ENCODE peak calls at places on chromosomes 2 and 18, in seven cellular contexts. N is GM23248, K is activated T-helper 1 cell treated with Interleukin-2 at 50 U/mL for 16 hours, U is heart left ventricle, E is hypothalamus, H is T-helper 9 cell, B is NCI-H2029 treated with DMSO at 0.1 percent for 48 hours. P is an unnamed sample.

GRCh38 chr2:69975853-69976462 is 14.5 kb upstream of the ASPRV1 start:
- DNase-seq in H (no peak), K (no peak), N (no peak), E (no peak), B (no peak), U (peak), P (no peak)

GRCh38 chr2:44789971-44790721 is 151.4 kb upstream of the SIX3 start:
- DNase-seq in H (no peak), N (no peak), K (no peak), E (no peak), B (no peak), U (no peak), P (no peak)

GRCh38 chr2:46487667-46488333 is 8.4 kb downstream of the TMEM247 start:
- DNase-seq in U (peak), B (no peak), N (peak), K (no peak), H (no peak), E (no peak), P (no peak)

GRCh38 chr18:72460210-72460680 is 83.9 kb downstream of the CBLN2 start:
- DNase-seq in E (no peak), K (no peak), N (no peak), U (no peak), H (no peak), B (no peak), P (no peak)

GRCh38 chr18:59305295-59305694 is 13.2 kb downstream of the CPLX4 start:
- DNase-seq in U (no peak), N (no peak), H (no peak), K (no peak), B (no peak), E (no peak), P (no peak)

GRCh38 chr2:229610359-229610758 is 104.0 kb downstream of the DNER start:
- DNase-seq in U (no peak), K (no peak), B (no peak), H (no peak), E (peak), N (no peak), P (no peak)

GRCh38 chr2:23912054-23912453 is 14.9 kb downstream of the ATAD2B start:
- DNase-seq in K (no peak), N (peak), H (no peak), U (no peak), B (no peak), E (no peak), P (no peak)

GRCh38 chr2:112150447-112150846 is 12.3 kb downstream of the FBLN7 start:
- DNase-seq in U (no peak), B (no peak), E (no peak), H (no peak), K (no peak), N (peak), P (no peak)

GRCh38 chr2:235511187-235511661 is 17.4 kb downstream of the AGAP1 start:
- DNase-seq in N (peak), U (no peak), E (no peak), H (no peak), K (no peak), B (no peak), P (no peak)

GRCh38 chr2:197174539-197175094 is 136.0 kb downstream of the ANKRD44 start:
- DNase-seq in K (no peak), N (peak), H (no peak), U (no peak), E (no peak), B (no peak), P (no peak)

GRCh38 chr2:44358498-44358897 is 2.8 kb downstream of the PREPL start:
- DNase-seq in E (no peak), K (no peak), U (peak), B (peak), H (peak), N (peak), P (peak)

GRCh38 chr2:46612675-46613074 is 133.3 kb downstream of the TMEM247 start:
- DNase-seq in N (no peak), K (no peak), H (no peak), U (no peak), E (no peak), B (no peak), P (no peak)

GRCh38 chr2:86037141-86037794 is 68.4 kb downstream of the POLR1A start:
- DNase-seq in B (peak), N (peak), H (peak), E (no peak), U (peak), K (no peak), P (peak)

GRCh38 chr2:159797468-159798375 is at the start of gene CD302:
- DNase-seq in B (peak), H (peak), K (peak), E (peak), N (peak), U (peak), P (no peak)